ENCODE peak calls at places on chromosomes 2 and 18, in five cellular contexts. F is IMR-90, L is stomach, Z is Peyer's patch, S is endodermal cell. X is an unnamed sample.

GRCh38 chr2:173307287-173307686 is 47.4 kb upstream of the CDCA7 start:
- DNase-seq in F (no peak), L (no peak), Z (no peak), S (no peak), X (no peak)

GRCh38 chr2:65033178-65033577 is 23.0 kb upstream of the CEP68 start:
- DNase-seq in F (no peak), L (no peak), Z (no peak), S (no peak), X (no peak)

GRCh38 chr2:127044977-127045654 is 61.8 kb downstream of the BIN1 start:
- DNase-seq in F (no peak), L (peak), Z (no peak), S (peak), X (no peak)

GRCh38 chr18:32048507-32049091 is 30.0 kb downstream of the RNF125 start:
- DNase-seq in F (peak), L (no peak), Z (no peak), S (no peak), X (no peak)

GRCh38 chr18:45335644-45336043 is 279.6 kb upstream of the SLC14A2 start:
- DNase-seq in F (no peak), L (no peak), Z (no peak), S (peak), X (no peak)

GRCh38 chr2:159904565-159905281 is 106.7 kb upstream of the CD302 start:
- DNase-seq in F (no peak), L (peak), Z (peak), S (peak), X (peak)

GRCh38 chr2:72176281-72176680 is 28.6 kb upstream of the CYP26B1 start:
- DNase-seq in F (no peak), L (no peak), Z (no peak), S (no peak), X (no peak)

GRCh38 chr2:235492850-235493344 is 946 bp upstream of the AGAP1 start:
- DNase-seq in F (no peak), L (no peak), Z (no peak), S (peak), X (no peak)

GRCh38 chr18:32086866-32087265 is 4.8 kb upstream of the RNF138 start:
- DNase-seq in F (peak), L (no peak), Z (no peak), S (no peak), X (no peak)

GRCh38 chr18:22172594-22173049 is 3.2 kb downstream of the GATA6 start:
- DNase-seq in F (no peak), L (no peak), Z (no peak), S (peak), X (no peak)
- H3K27ac ChIP-seq in F (no peak), L (peak), Z (peak), S (no peak), X (peak)

DNA sequence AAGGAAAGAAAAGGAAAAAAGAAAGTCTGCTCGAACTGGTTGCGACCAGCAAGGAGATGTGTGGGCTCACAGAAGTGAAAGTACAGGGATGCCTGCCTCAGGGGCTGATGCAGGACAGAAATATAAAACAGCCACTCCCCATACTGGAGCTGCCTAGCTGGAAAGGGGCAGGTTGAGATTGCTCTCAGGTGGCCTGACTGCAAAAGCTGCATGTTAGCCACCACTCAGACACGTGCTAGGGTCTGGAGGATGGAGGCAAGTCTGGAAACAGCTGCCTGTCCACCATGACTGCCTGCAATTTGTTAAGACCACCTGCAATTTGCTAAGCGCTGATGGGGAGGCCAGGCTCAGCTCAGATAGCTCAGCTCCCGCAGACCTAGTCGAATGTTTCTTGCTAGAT is 17.9 kb downstream of the B3GNT7 start:
- DNase-seq in F (no peak), L (no peak), Z (no peak), S (no peak), X (no peak)
- H3K27ac ChIP-seq in F (no peak), L (no peak), Z (peak), S (no peak), X (no peak)

GRCh38 chr2:201472411-201472810 is 20.9 kb downstream of the STRADB start:
- DNase-seq in F (peak), L (no peak), Z (no peak), S (no peak), X (no peak)
- H3K27ac ChIP-seq in F (peak), L (no peak), Z (no peak), S (no peak), X (no peak)

GRCh38 chr2:12732663-12733062 is 15.9 kb downstream of the TRIB2 start:
- DNase-seq in F (no peak), L (no peak), Z (no peak), S (no peak), X (no peak)
- H3K27ac ChIP-seq in F (no peak), L (peak), Z (no peak), S (no peak), X (peak)

GRCh38 chr18:23105581-23106219 is 29.6 kb upstream of the CABLES1 start:
- DNase-seq in F (no peak), L (no peak), Z (no peak), S (peak), X (no peak)

GRCh38 chr18:23105030-23105429 is 30.3 kb upstream of the CABLES1 start:
- DNase-seq in F (no peak), L (no peak), Z (no peak), S (no peak), X (no peak)

GRCh38 chr18:23099621-23100020 is 35.7 kb upstream of the CABLES1 start:
- DNase-seq in F (no peak), L (peak), Z (no peak), S (no peak), X (no peak)

GRCh38 chr18:23103449-23103848 is 31.8 kb upstream of the CABLES1 start:
- DNase-seq in F (no peak), L (no peak), Z (no peak), S (peak), X (no peak)

GRCh38 chr18:23102498-23103260 is 32.6 kb upstream of the CABLES1 start:
- DNase-seq in F (no peak), L (no peak), Z (no peak), S (no peak), X (no peak)
- H3K27ac ChIP-seq in F (no peak), L (peak), Z (peak), S (no peak), X (peak)

DNA sequence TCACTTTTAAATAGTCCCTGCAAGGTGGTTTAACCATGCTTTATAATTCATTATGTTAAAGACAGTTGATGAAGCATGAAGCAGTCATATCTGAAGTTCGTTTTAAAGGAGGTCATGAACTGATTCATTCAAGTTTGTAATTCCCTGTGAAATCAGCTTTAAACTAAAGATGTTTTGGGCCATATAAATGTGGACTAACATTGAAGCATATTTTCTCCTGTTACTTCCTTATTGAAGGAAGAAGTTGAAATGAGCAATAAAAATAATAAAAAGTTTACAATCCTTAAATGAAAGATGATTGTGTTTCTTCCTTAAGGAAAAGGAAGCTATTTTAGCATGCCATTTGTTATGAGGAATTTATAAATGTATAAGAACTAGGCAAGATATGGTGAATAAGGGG is 446.1 kb downstream of the XIRP2 start:
- DNase-seq in F (no peak), L (no peak), Z (no peak), S (no peak), X (no peak)
- H3K27ac ChIP-seq in F (no peak), L (no peak), Z (no peak), S (no peak), X (no peak)

GRCh38 chr2:240372051-240372450 is 63.4 kb upstream of the GPC1 start:
- DNase-seq in F (no peak), L (no peak), Z (no peak), S (no peak), X (peak)

GRCh38 chr2:240368746-240369724 is 66.4 kb upstream of the GPC1 start:
- DNase-seq in F (no peak), L (no peak), Z (no peak), S (no peak), X (peak)

GRCh38 chr2:240369725-240370585 is 65.5 kb upstream of the GPC1 start:
- DNase-seq in F (peak), L (peak), Z (no peak), S (no peak), X (peak)

GRCh38 chr2:240373289-240373885 is 62.1 kb upstream of the GPC1 start:
- DNase-seq in F (no peak), L (no peak), Z (no peak), S (no peak), X (peak)

GRCh38 chr2:240371461-240372000 is 63.9 kb upstream of the GPC1 start:
- DNase-seq in F (no peak), L (no peak), Z (no peak), S (no peak), X (peak)
- H3K27ac ChIP-seq in F (no peak), L (no peak), Z (no peak), S (peak), X (no peak)

DNA sequence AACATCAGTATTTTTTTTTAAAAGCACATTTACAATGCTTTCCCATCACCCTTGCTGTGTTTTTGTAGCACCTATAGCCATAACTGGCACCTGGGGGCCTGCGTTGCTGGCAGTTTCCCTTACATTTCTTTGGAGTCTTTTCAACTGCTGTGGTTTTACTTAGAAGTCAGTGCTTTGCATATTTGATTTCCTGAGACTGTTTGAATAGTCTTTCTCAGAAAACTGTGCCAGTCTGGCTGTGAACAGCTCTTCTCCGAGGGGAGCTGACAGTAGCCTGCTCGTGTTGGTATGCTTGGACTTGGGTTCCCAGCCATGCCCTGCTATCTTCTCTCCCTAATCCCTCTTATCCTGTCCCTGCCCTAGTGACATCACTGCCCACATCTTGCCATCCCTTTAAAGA is 81.5 kb downstream of the DPP4 start:
- DNase-seq in F (no peak), L (no peak), Z (peak), S (no peak), X (no peak)
- H3K27ac ChIP-seq in F (no peak), L (no peak), Z (no peak), S (no peak), X (no peak)

DNA sequence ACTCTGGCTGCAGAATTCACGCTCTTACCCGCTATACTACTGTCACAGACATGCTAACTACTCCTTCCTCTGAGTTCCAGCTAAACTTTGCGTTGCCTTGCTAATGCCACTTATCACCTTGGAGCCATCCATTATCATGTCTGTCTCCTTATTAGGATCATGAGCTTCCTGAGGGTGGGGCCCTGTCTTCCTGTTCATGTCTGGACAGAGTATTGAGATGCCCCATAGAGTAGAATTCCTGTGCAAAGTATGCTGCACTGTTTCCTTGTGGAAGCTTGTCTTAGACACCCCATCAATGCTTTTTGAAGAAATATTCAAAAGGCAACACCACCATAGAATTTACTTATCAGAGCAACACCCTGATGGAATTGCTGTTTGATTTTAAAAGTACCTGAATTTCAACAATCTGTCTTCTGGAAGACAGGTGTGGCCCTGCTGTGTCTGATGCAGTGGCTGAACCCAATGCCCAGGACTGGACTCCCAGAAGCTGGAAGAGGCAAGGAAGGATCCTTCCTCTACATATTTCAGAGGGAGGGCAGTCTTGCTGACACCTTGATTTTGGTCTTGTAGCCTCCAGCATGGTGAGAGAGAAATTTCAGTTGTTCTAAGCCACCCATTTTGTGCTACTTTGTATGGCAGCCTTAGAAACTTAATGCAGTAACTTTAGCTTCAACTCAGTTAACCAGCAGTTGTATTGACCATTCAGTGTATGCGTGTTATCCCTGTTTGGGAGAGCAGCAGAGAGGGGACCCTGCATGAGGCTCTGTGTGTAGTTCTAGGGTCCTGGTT is 5.6 kb downstream of the LAMA3 start:
- DNase-seq in F (no peak), L (no peak), Z (no peak), S (no peak), X (no peak)
- H3K27ac ChIP-seq in F (peak), L (no peak), Z (no peak), S (no peak), X (no peak)